ENCODE peak calls at places on chromosome 11, in five cellular contexts. One of them, this sample, is unnamed.

GRCh38 chr11:70760416-70761020 is 362.2 kb downstream of the CTTN start:
- DNase-seq in activated naive CD8-positive, alpha-beta T cell treated with anti-CD3 and anti-CD28 coated beads for 36 hours: no peak
- DNase-seq in NCI-H82: no peak
- DNase-seq in bronchial epithelial cell: peak; percentile 4
- DNase-seq in NCI-H2081: no peak
- DNase-seq in this sample: no peak

GRCh38 chr11:85095239-85095638 is 531.9 kb downstream of the DLG2 start:
- DNase-seq in activated naive CD8-positive, alpha-beta T cell treated with anti-CD3 and anti-CD28 coated beads for 36 hours: no peak
- DNase-seq in bronchial epithelial cell: no peak
- DNase-seq in NCI-H82: no peak
- DNase-seq in NCI-H2081: no peak
- DNase-seq in this sample: no peak

GRCh38 chr11:3836903-3837302 is 3.9 kb downstream of the RHOG start:
- DNase-seq in NCI-H82: no peak
- DNase-seq in activated naive CD8-positive, alpha-beta T cell treated with anti-CD3 and anti-CD28 coated beads for 36 hours: peak; percentile 49
- DNase-seq in bronchial epithelial cell: no peak
- DNase-seq in NCI-H2081: no peak
- DNase-seq in this sample: no peak

GRCh38 chr11:80371931-80372330 is 931.1 kb upstream of the TENM4 start:
- DNase-seq in bronchial epithelial cell: no peak
- DNase-seq in activated naive CD8-positive, alpha-beta T cell treated with anti-CD3 and anti-CD28 coated beads for 36 hours: no peak
- DNase-seq in NCI-H2081: no peak
- DNase-seq in NCI-H82: no peak
- DNase-seq in this sample: no peak

GRCh38 chr11:100624346-100624745 is 62.7 kb upstream of the ARHGAP42 start:
- DNase-seq in NCI-H2081: no peak
- DNase-seq in activated naive CD8-positive, alpha-beta T cell treated with anti-CD3 and anti-CD28 coated beads for 36 hours: no peak
- DNase-seq in NCI-H82: no peak
- DNase-seq in bronchial epithelial cell: peak; percentile 82
- DNase-seq in this sample: no peak

GRCh38 chr11:11243790-11244469 is 109.1 kb downstream of the CSNK2A3 start:
- DNase-seq in NCI-H2081: peak; percentile 70
- DNase-seq in bronchial epithelial cell: peak; percentile 50
- DNase-seq in activated naive CD8-positive, alpha-beta T cell treated with anti-CD3 and anti-CD28 coated beads for 36 hours: peak; percentile 12
- DNase-seq in NCI-H82: peak; percentile 55
- DNase-seq in this sample: peak; percentile 39

GRCh38 chr11:109644158-109644557 is 222.2 kb downstream of the C11orf87 start:
- DNase-seq in activated naive CD8-positive, alpha-beta T cell treated with anti-CD3 and anti-CD28 coated beads for 36 hours: no peak
- DNase-seq in NCI-H82: peak; percentile 71
- DNase-seq in bronchial epithelial cell: no peak
- DNase-seq in NCI-H2081: peak; percentile 95
- DNase-seq in this sample: peak; percentile 14

GRCh38 chr11:78664606-78665005 is 89.9 kb upstream of the NARS2 start:
- DNase-seq in activated naive CD8-positive, alpha-beta T cell treated with anti-CD3 and anti-CD28 coated beads for 36 hours: no peak
- DNase-seq in NCI-H82: no peak
- DNase-seq in bronchial epithelial cell: no peak
- DNase-seq in NCI-H2081: no peak
- DNase-seq in this sample: no peak

GRCh38 chr11:119316017-119316728 is 757 bp downstream of the MCAM start:
- DNase-seq in activated naive CD8-positive, alpha-beta T cell treated with anti-CD3 and anti-CD28 coated beads for 36 hours: no peak
- DNase-seq in bronchial epithelial cell: no peak
- DNase-seq in NCI-H82: peak; percentile 43
- DNase-seq in NCI-H2081: peak; percentile 72
- DNase-seq in this sample: no peak

GRCh38 chr11:114259551-114259983 is 36.6 kb upstream of the NNMT start:
- DNase-seq in NCI-H2081: peak; percentile 97
- DNase-seq in activated naive CD8-positive, alpha-beta T cell treated with anti-CD3 and anti-CD28 coated beads for 36 hours: no peak
- DNase-seq in NCI-H82: peak; percentile 87
- DNase-seq in bronchial epithelial cell: no peak
- DNase-seq in this sample: no peak

GRCh38 chr11:68038226-68038717 is 553 bp upstream of the TCIRG1 start:
- DNase-seq in activated naive CD8-positive, alpha-beta T cell treated with anti-CD3 and anti-CD28 coated beads for 36 hours: no peak
- DNase-seq in NCI-H82: peak; percentile 15
- DNase-seq in NCI-H2081: no peak
- DNase-seq in bronchial epithelial cell: no peak
- DNase-seq in this sample: no peak

GRCh38 chr11:96307748-96308133 is 35.3 kb downstream of the MAML2 start:
- DNase-seq in bronchial epithelial cell: peak; percentile 91
- DNase-seq in NCI-H2081: no peak
- DNase-seq in activated naive CD8-positive, alpha-beta T cell treated with anti-CD3 and anti-CD28 coated beads for 36 hours: no peak
- DNase-seq in NCI-H82: peak; percentile 16
- DNase-seq in this sample: no peak

GRCh38 chr11:120141144-120142071 is 3.5 kb upstream of the TRIM29 start:
- DNase-seq in activated naive CD8-positive, alpha-beta T cell treated with anti-CD3 and anti-CD28 coated beads for 36 hours: no peak
- DNase-seq in NCI-H2081: peak; percentile 10
- DNase-seq in bronchial epithelial cell: no peak
- DNase-seq in NCI-H82: no peak
- DNase-seq in this sample: no peak

GRCh38 chr11:88623536-88623935 is 286.0 kb upstream of the CTSC start:
- DNase-seq in NCI-H82: no peak
- DNase-seq in NCI-H2081: no peak
- DNase-seq in bronchial epithelial cell: no peak
- DNase-seq in activated naive CD8-positive, alpha-beta T cell treated with anti-CD3 and anti-CD28 coated beads for 36 hours: no peak
- DNase-seq in this sample: no peak

GRCh38 chr11:126884192-126884973 is 116.2 kb downstream of the KIRREL3 start:
- DNase-seq in activated naive CD8-positive, alpha-beta T cell treated with anti-CD3 and anti-CD28 coated beads for 36 hours: no peak
- DNase-seq in NCI-H2081: no peak
- DNase-seq in NCI-H82: no peak
- DNase-seq in bronchial epithelial cell: no peak
- DNase-seq in this sample: no peak